ENCODE peak calls at places on chromosomes 7 and 10, in six cellular contexts. N, D, W, S, R and M are unnamed samples. For H3K9me3 and H3K36me3, the result is how much of the 10 kb centered on the place peaks cover.

GRCh38 chr7:154743211-154743610 is 259.7 kb downstream of the PAXIP1 start:
- DNase-seq in N (no peak), D (no peak), W (no peak), S (no peak), R (no peak), M (no peak)

GRCh38 chr10:35194906-35195305 is 68.3 kb downstream of the CREM start:
- DNase-seq in N (no peak), D (peak), W (peak), S (no peak), R (no peak), M (no peak)

GRCh38 chr10:22230331-22230833 is 12.6 kb upstream of the EBLN1 start:
- DNase-seq in N (no peak), D (peak), W (peak), S (no peak), R (no peak), M (no peak)

GRCh38 chr7:26624839-26625238 is 239.6 kb downstream of the SKAP2 start:
- DNase-seq in N (no peak), D (no peak), W (no peak), S (no peak), R (no peak), M (no peak)

GRCh38 chr10:50552771-50553535 is 70.8 kb downstream of the SGMS1 start:
- DNase-seq in N (peak), D (no peak), W (no peak), S (peak), R (no peak), M (no peak)

GRCh38 chr7:42185726-42186125 is 51.3 kb downstream of the GLI3 start:
- DNase-seq in N (no peak), D (no peak), W (no peak), S (no peak), R (no peak), M (no peak)

GRCh38 chr7:37848297-37848696 is at the start of gene NME8:
- DNase-seq in N (no peak), D (no peak), W (no peak), S (no peak), R (no peak), M (no peak)

GRCh38 chr10:125266541-125266940 is 106.2 kb upstream of the CTBP2 start:
- DNase-seq in N (no peak), D (no peak), W (no peak), S (no peak), R (no peak), M (no peak)

GRCh38 chr7:120052884-120053382 is 220.0 kb upstream of the KCND2 start:
- DNase-seq in N (peak), D (no peak), W (no peak), S (no peak), R (no peak), M (peak)

GRCh38 chr10:69567920-69568319 is 5.3 kb downstream of the NEUROG3 start:
- DNase-seq in N (peak), D (peak), W (no peak), S (no peak), R (no peak), M (no peak)

GRCh38 chr7:66921918-66922486 is 977 bp downstream of the TMEM248 start:
- DNase-seq in N (peak), D (peak), W (peak), S (no peak), R (no peak), M (no peak)

GRCh38 chr7:107152011-107152410 is 16.8 kb upstream of the HBP1 start:
- DNase-seq in N (no peak), D (no peak), W (no peak), S (no peak), R (no peak), M (no peak)

GRCh38 chr10:48691812-48692528 is 7.3 kb downstream of the WDFY4 start:
- DNase-seq in N (no peak), D (no peak), W (peak), S (no peak), R (no peak), M (no peak)

GRCh38 chr10:127337801-127338200 is 141.4 kb upstream of the INSYN2A start:
- DNase-seq in N (no peak), D (no peak), W (no peak), S (no peak), R (no peak), M (no peak)

GRCh38 chr10:70675496-70676161 is 3.3 kb downstream of the ADAMTS14 start:
- DNase-seq in N (no peak), D (no peak), W (no peak), S (no peak), R (no peak), M (no peak)

GRCh38 chr7:142712617-142712957 is 36.7 kb upstream of the PRSS1 start:
- DNase-seq in N (no peak), D (no peak), W (no peak), S (no peak), R (no peak), M (no peak)

GRCh38 chr7:96088579-96088978 is 233.3 kb downstream of the SLC25A13 start:
- DNase-seq in N (no peak), D (no peak), W (no peak), S (no peak), R (no peak), M (no peak)

GRCh38 chr7:132066776-132067175 is 509.5 kb downstream of the PLXNA4 start:
- DNase-seq in N (peak), D (no peak), W (no peak), S (no peak), R (peak), M (peak)

GRCh38 chr10:122648599-122649428 is 50.8 kb downstream of the C10orf120 start:
- DNase-seq in N (peak), D (peak), W (peak), S (peak), R (no peak), M (no peak)

GRCh38 chr10:117254774-117255735 is 14.1 kb downstream of the SLC18A2 start:
- DNase-seq in N (no peak), D (no peak), W (no peak), S (peak), R (peak), M (peak)

GRCh38 chr7:70380315-70381027 is 751.5 kb upstream of the GALNT17 start:
- DNase-seq in N (no peak), D (no peak), W (peak), S (no peak), R (no peak), M (peak)

GRCh38 chr10:5043716-5044115 is 40.1 kb upstream of the AKR1C2 start:
- DNase-seq in N (peak), D (no peak), W (no peak), S (peak), R (no peak), M (no peak)

GRCh38 chr7:87564290-87564963 is 36.3 kb downstream of the ABCB1 start:
- DNase-seq in N (peak), D (no peak), W (peak), S (peak), R (no peak), M (no peak)

GRCh38 chr7:55074008-55074499 is 55.2 kb downstream of the EGFR start:
- DNase-seq in N (peak), D (no peak), W (no peak), S (peak), R (no peak), M (peak)

GRCh38 chr10:120735773-120736371 is 115.3 kb upstream of the WDR11 start:
- DNase-seq in N (no peak), D (peak), W (peak), S (no peak), R (no peak), M (no peak)

GRCh38 chr7:159047536-159047935 is 97.1 kb downstream of the VIPR2 start:
- DNase-seq in N (no peak), D (no peak), W (no peak), S (no peak), R (no peak), M (no peak)

GRCh38 chr7:38630720-38631673 is at the start of gene AMPH:
- DNase-seq in N (peak), D (peak), W (peak), S (no peak), R (peak), M (peak)

GRCh38 chr7:116776046-116776445 is 86.3 kb upstream of the CAPZA2 start:
- DNase-seq in N (no peak), D (no peak), W (no peak), S (no peak), R (no peak), M (no peak)

GRCh38 chr10:89662596-89662995 is 17.6 kb upstream of the PANK1 start:
- DNase-seq in N (no peak), D (no peak), W (no peak), S (no peak), R (no peak), M (no peak)

GRCh38 chr10:110634527-110635209 is 9.5 kb upstream of the RBM20 start:
- DNase-seq in N (peak), D (no peak), W (peak), S (no peak), R (peak), M (no peak)

GRCh38 chr7:49714182-49714581 is 59.3 kb upstream of the VWC2 start:
- DNase-seq in N (no peak), D (no peak), W (no peak), S (no peak), R (no peak), M (no peak)

GRCh38 chr7:75866497-75867389 is 12.1 kb upstream of the RHBDD2 start:
- DNase-seq in N (peak), D (peak), W (peak), S (peak), R (peak), M (peak)

GRCh38 chr10:79403441-79404230 is 41.8 kb downstream of the ZCCHC24 start:
- DNase-seq in N (no peak), D (no peak), W (no peak), S (no peak), R (peak), M (no peak)

GRCh38 chr10:60974463-60975149 is 30.6 kb upstream of the RHOBTB1 start:
- DNase-seq in N (no peak), D (no peak), W (no peak), S (no peak), R (no peak), M (no peak)

GRCh38 chr10:63114031-63114814 is 18.9 kb upstream of the NRBF2 start:
- DNase-seq in N (peak), D (no peak), W (no peak), S (peak), R (no peak), M (peak)

GRCh38 chr10:57008189-57008588 is 647.1 kb upstream of the ZWINT start:
- DNase-seq in N (no peak), D (no peak), W (no peak), S (no peak), R (no peak), M (no peak)

GRCh38 chr7:105638942-105639495 is 57.7 kb upstream of the EFCAB10 start:
- DNase-seq in N (peak), D (no peak), W (no peak), S (peak), R (peak), M (no peak)

GRCh38 chr10:127976286-127976685 is 69.4 kb downstream of the PTPRE start:
- DNase-seq in N (no peak), D (no peak), W (no peak), S (no peak), R (no peak), M (no peak)

GRCh38 chr7:156640949-156641485 is 443 bp downstream of the RNF32 start:
- DNase-seq in N (peak), D (no peak), W (no peak), S (peak), R (no peak), M (no peak)

DNA sequence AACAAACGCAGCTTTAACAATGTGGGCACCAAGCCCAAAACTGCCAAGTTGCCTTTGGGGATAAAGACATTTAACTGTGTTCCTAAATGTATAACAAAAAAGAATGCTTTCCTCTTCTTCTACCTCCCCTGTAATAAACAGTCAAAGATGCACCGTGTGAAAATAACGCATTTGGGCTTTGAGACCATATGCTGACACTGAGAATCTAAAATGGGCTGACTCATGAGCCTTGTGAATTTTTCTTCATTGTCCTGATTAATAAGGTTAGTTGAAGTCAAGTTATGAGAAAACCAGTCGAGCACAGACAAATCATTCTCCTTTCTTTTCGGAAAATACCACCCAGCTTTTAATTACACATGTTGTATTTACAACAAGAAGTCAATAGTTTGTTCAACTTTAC is 25.6 kb downstream of the TWIST1 start:
- DNase-seq in N (no peak), D (no peak), W (no peak), S (no peak), R (no peak), M (no peak)
- H3K9me3 ChIP-seq in N (under half), D (under half), W (under half), S (under half), R (under half), M (under half)

GRCh38 chr10:11074536-11075267 is 57.0 kb downstream of the CELF2 start:
- DNase-seq in N (no peak), D (no peak), W (no peak), S (no peak), R (no peak), M (no peak)
- TF ChIP-seq EP300 in N (no peak), D (no peak), W (no peak), S (no peak), R (no peak), M (no peak)

GRCh38 chr10:71816421-71816851 is 34.6 kb downstream of the PSAP start:
- DNase-seq in N (no peak), D (no peak), W (no peak), S (no peak), R (no peak), M (no peak)
- H3K36me3 ChIP-seq in N (under half), D (half or more), W (under half), S (half or more), R (half or more), M (under half)

GRCh38 chr10:29481906-29482440 is 152.8 kb downstream of the SVIL start:
- DNase-seq in N (no peak), D (no peak), W (no peak), S (no peak), R (no peak), M (peak)
- H3K9me3 ChIP-seq in N (under half), D (under half), W (under half), S (under half), R (under half), M (under half)

DNA sequence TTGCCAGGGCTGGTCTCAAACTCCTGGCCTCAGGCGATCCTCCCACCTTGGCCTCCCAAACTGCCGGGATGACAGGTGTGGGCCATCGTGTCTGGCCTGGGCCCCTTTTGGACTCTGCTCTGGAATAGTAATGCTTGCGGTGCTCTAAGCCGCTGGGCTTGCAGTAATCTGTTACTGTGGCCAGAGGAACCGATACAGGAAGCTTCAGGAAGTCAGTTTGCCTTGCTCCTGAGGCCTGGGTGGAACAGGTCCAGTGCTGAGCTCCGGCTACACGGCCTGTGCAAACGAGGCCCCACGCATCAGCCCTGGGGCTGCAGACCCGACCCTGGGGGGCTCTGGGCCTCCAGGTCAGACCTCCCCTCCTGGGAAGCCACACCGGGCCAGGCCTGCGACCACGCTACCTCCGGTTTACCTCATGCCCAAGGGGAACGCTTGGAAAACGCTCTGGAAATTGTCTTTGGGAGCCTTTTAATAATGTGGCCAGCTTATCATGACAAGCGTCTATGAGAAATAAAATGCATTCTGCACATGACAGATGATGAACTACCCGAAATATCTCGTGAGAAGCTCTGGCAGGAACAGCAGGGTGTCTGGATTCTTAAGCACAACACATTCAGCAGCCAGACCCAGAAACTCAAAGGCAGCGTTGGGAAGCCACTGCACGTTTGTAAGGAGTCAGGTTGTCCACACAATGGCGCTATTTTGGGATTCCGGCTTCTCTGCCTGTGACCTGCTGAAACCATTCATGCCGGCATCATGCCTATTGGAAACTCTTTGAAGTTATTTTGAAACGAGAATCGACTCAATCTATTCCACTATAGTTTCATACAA is 10.1 kb upstream of the ADAP1 start:
- DNase-seq in N (no peak), D (no peak), W (peak), S (no peak), R (peak), M (peak)
- TF ChIP-seq EP300 in N (no peak), D (no peak), W (no peak), S (no peak), R (no peak), M (no peak)

GRCh38 chr7:148732862-148733261 is 34.2 kb downstream of the CUL1 start:
- DNase-seq in N (no peak), D (no peak), W (no peak), S (no peak), R (no peak), M (no peak)
- H3K36me3 ChIP-seq in N (under half), D (half or more), W (half or more), S (under half), R (under half), M (under half)

GRCh38 chr7:152423991-152424347 is 11.8 kb downstream of the KMT2C start:
- DNase-seq in N (no peak), D (no peak), W (no peak), S (no peak), R (no peak), M (no peak)

GRCh38 chr7:152424348-152425108 is 11.3 kb downstream of the KMT2C start:
- DNase-seq in N (no peak), D (no peak), W (no peak), S (no peak), R (no peak), M (no peak)

GRCh38 chr7:152414779-152415178 is 21.0 kb downstream of the KMT2C start:
- DNase-seq in N (no peak), D (no peak), W (no peak), S (no peak), R (no peak), M (no peak)

GRCh38 chr7:152419473-152420429 is 16.1 kb downstream of the KMT2C start:
- DNase-seq in N (no peak), D (peak), W (no peak), S (no peak), R (no peak), M (no peak)
- H3K9me3 ChIP-seq in N (under half), D (under half), W (under half), S (under half), R (under half), M (under half)

GRCh38 chr10:132627736-132628512 is 90.3 kb downstream of the INPP5A start:
- DNase-seq in N (no peak), D (peak), W (peak), S (peak), R (no peak), M (peak)

GRCh38 chr10:132630666-132631347 is 93.2 kb downstream of the INPP5A start:
- DNase-seq in N (peak), D (no peak), W (no peak), S (peak), R (peak), M (peak)

GRCh38 chr10:132630156-132630555 is 92.6 kb downstream of the INPP5A start:
- DNase-seq in N (no peak), D (no peak), W (no peak), S (no peak), R (no peak), M (no peak)

GRCh38 chr10:132631348-132631735 is 93.8 kb downstream of the INPP5A start:
- DNase-seq in N (peak), D (no peak), W (no peak), S (peak), R (peak), M (peak)

GRCh38 chr10:132628966-132629900 is 91.6 kb downstream of the INPP5A start:
- DNase-seq in N (no peak), D (no peak), W (no peak), S (no peak), R (no peak), M (peak)
- TF ChIP-seq EP300 in N (no peak), D (no peak), W (no peak), S (no peak), R (no peak), M (no peak)

GRCh38 chr10:819816-820215 is 111.7 kb downstream of the LARP4B start:
- DNase-seq in N (no peak), D (no peak), W (no peak), S (no peak), R (no peak), M (no peak)
- H3K36me3 ChIP-seq in N (under half), D (half or more), W (half or more), S (half or more), R (half or more), M (under half)